ENCODE peak calls at places on chromosomes 5 and 9, in nine cellular contexts. D, I, W, X, S, Z, P, A and U are unnamed samples.

GRCh38 chr9:10146517-10147331 is 466.1 kb downstream of the PTPRD start:
- DNase-seq in D (no peak), I (no peak), W (no peak), X (no peak), S (no peak), Z (no peak), P (no peak), A (no peak), U (no peak)

GRCh38 chr9:22097712-22098111 is 88.6 kb upstream of the CDKN2B start:
- DNase-seq in D (no peak), I (no peak), W (peak), X (peak), S (no peak), Z (no peak), P (no peak), A (no peak), U (no peak)

GRCh38 chr5:112312810-112313209 is 106.3 kb downstream of the EPB41L4A start:
- DNase-seq in D (no peak), I (no peak), W (peak), X (no peak), S (no peak), Z (no peak), P (no peak), A (peak), U (no peak)

GRCh38 chr5:149450199-149450598 is 71.1 kb upstream of the IL17B start:
- DNase-seq in D (no peak), I (peak), W (peak), X (no peak), S (no peak), Z (no peak), P (peak), A (no peak), U (no peak)

GRCh38 chr5:148776780-148777179 is 49.6 kb upstream of the ADRB2 start:
- DNase-seq in D (peak), I (peak), W (no peak), X (peak), S (no peak), Z (peak), P (no peak), A (no peak), U (no peak)

GRCh38 chr5:56987171-56987570 is 35.2 kb upstream of the MIER3 start:
- DNase-seq in D (no peak), I (no peak), W (no peak), X (no peak), S (no peak), Z (no peak), P (no peak), A (no peak), U (no peak)

GRCh38 chr9:71921190-71921814 is 9.9 kb downstream of the C9orf85 start:
- DNase-seq in D (no peak), I (no peak), W (no peak), X (no peak), S (peak), Z (no peak), P (no peak), A (no peak), U (no peak)

GRCh38 chr9:77457916-77458592 is 190.1 kb downstream of the GNA14 start:
- DNase-seq in D (peak), I (peak), W (peak), X (no peak), S (peak), Z (peak), P (peak), A (peak), U (peak)

GRCh38 chr5:178235600-178235998 is 3.0 kb upstream of the PHYKPL start:
- DNase-seq in D (no peak), I (no peak), W (no peak), X (no peak), S (no peak), Z (no peak), P (no peak), A (no peak), U (no peak)

GRCh38 chr9:101365181-101365580 is 19.6 kb downstream of the BAAT start:
- DNase-seq in D (no peak), I (no peak), W (peak), X (no peak), S (no peak), Z (no peak), P (no peak), A (no peak), U (no peak)

GRCh38 chr5:13957032-13957645 is 12.7 kb upstream of the DNAH5 start:
- DNase-seq in D (peak), I (peak), W (peak), X (peak), S (peak), Z (peak), P (no peak), A (peak), U (peak)

GRCh38 chr9:110015759-110016158 is 192.2 kb downstream of the C9orf152 start:
- DNase-seq in D (peak), I (no peak), W (peak), X (peak), S (no peak), Z (no peak), P (no peak), A (peak), U (no peak)

GRCh38 chr9:129383415-129384088 is 205.5 kb upstream of the IER5L start:
- DNase-seq in D (peak), I (peak), W (peak), X (peak), S (peak), Z (peak), P (peak), A (peak), U (peak)